ENCODE peak calls at places on chromosome 2, in four cellular contexts. L is tibial artery, Z is mucosa of descending colon, Q is mammary epithelial cell. F is an unnamed sample.

GRCh38 chr2:160033732-160034392 is 28.6 kb downstream of the PLA2R1 start:
- DNase-seq in L (no peak), Z (no peak), Q (no peak), F (no peak)

GRCh38 chr2:119068154-119068725 is 90.3 kb downstream of the C1QL2 start:
- DNase-seq in L (no peak), Z (no peak), Q (no peak), F (no peak)

GRCh38 chr2:239952251-239952650 is 72.9 kb downstream of the NDUFA10 start:
- DNase-seq in L (no peak), Z (peak; percentile 24), Q (no peak), F (no peak)

GRCh38 chr2:55120634-55121359 is 70.5 kb upstream of the RTN4 start:
- DNase-seq in L (peak; percentile 54), Z (no peak), Q (no peak), F (no peak)

GRCh38 chr2:45724329-45724728 is 72.9 kb downstream of the PRKCE start:
- DNase-seq in L (no peak), Z (no peak), Q (no peak), F (no peak)

GRCh38 chr2:121527009-121527682 is 3.5 kb upstream of the RNU4ATAC start:
- DNase-seq in L (no peak), Z (no peak), Q (peak; percentile 97), F (peak; percentile 95)

GRCh38 chr2:15243762-15244161 is 317.4 kb downstream of the NBAS start:
- DNase-seq in L (no peak), Z (no peak), Q (no peak), F (peak; percentile 45)

GRCh38 chr2:224984641-224985040 is 57.6 kb downstream of the DOCK10 start:
- DNase-seq in L (no peak), Z (no peak), Q (no peak), F (no peak)

GRCh38 chr2:71238089-71238488 is 11.2 kb upstream of the PAIP2B start:
- DNase-seq in L (no peak), Z (no peak), Q (no peak), F (no peak)

GRCh38 chr2:223613017-223613950 is 11.1 kb upstream of the SCG2 start:
- DNase-seq in L (peak; percentile 89), Z (peak; percentile 65), Q (peak; percentile 96), F (peak; percentile 92)

GRCh38 chr2:239601201-239601851 is 200.5 kb upstream of the HDAC4 start:
- DNase-seq in L (no peak), Z (peak; percentile 22), Q (no peak), F (no peak)

GRCh38 chr2:197399887-197400540 is 34.8 kb downstream of the SF3B1 start:
- DNase-seq in L (no peak), Z (no peak), Q (no peak), F (no peak)

GRCh38 chr2:24115057-24115456 is 8.1 kb downstream of the PFN4 start:
- DNase-seq in L (no peak), Z (no peak), Q (peak; percentile 63), F (peak; percentile 79)

GRCh38 chr2:239235311-239235710 is 165.5 kb downstream of the HDAC4 start:
- DNase-seq in L (no peak), Z (no peak), Q (no peak), F (no peak)

GRCh38 chr2:46067501-46068292 is 229.5 kb upstream of the EPAS1 start:
- DNase-seq in L (no peak), Z (no peak), Q (peak; percentile 62), F (peak; percentile 2)

GRCh38 chr2:144415381-144415780 is 104.5 kb downstream of the ZEB2 start:
- DNase-seq in L (no peak), Z (no peak), Q (no peak), F (no peak)

DNA sequence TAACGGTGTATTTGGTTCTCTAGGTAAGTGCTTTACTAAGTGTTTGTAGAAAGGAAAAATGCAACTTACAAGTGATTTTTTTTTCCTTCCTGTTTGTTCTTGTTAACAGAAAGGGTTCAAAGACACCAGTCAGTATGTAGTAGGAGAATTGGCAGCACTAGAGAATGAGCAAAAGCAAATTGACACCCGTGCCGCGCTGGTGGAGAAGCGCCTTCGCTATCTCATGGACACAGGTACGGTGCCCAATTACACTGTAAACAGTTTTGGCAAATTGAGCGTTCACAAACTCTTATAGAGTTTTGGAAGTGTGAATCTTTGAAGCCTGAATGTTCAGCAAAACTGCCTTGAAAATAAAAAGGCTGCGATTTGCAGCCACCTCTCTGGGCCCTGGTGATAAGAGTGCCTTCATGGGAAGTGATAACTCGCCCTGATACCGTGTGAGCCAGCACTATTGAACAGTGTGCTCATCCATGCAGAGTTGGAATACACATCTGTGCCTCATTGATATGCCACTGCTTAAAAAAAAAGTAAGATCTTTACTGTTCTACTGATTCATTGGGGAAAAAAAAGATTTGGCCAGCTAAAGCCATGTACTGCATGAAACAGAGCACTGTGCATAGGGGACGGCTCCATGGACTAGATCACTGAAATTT is 54.0 kb upstream of the OTX1 start:
- DNase-seq in L (no peak), Z (no peak), Q (no peak), F (no peak)
- H3K4me1 ChIP-seq in L (no peaks in the 10 kb centered on the region), Z (no peaks in the 10 kb centered on the region), Q (peaks cover 20% of the 10 kb centered on the region), F (peaks cover 19% of the 10 kb centered on the region)

DNA sequence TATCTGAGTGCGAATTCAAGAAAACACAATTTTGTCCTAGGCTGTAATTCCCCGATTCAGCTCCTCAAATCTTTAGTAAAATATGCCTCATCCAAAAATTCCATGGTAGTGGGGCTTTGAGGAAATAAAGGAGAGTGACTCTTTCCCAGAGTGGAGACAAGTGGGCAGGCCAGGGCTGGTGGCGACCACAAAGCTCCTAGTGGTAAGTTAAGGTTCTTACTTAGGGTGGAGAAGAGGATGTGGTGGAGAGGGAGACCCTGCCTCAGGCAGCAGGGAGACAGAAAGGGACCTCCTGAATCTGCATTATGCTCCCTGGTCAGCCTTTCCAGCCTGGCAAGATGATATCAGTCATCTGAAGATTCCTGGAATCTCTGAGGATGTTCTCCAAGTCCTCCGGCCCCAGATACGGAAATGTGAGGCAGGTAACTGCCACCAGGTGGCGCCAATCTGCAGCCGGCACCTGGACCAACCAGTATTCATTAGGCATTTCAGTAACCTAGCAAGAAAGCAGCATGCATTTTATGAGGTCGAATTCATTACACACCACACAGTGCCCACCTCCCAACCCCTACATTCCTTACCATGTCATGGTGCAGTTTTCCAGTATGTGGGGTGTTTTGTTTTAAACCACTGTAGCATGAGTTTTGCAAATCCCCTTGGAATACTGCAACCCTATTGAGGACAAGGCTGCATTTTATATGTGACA is 106.4 kb downstream of the POLE4 start:
- DNase-seq in L (peak; percentile 37), Z (no peak), Q (peak; percentile 38), F (peak; percentile 13)
- TF ChIP-seq CTCF in L (peak; percentile 47), Z (peak; percentile 72), Q (peak; percentile 96), F (peak; percentile 89)

DNA sequence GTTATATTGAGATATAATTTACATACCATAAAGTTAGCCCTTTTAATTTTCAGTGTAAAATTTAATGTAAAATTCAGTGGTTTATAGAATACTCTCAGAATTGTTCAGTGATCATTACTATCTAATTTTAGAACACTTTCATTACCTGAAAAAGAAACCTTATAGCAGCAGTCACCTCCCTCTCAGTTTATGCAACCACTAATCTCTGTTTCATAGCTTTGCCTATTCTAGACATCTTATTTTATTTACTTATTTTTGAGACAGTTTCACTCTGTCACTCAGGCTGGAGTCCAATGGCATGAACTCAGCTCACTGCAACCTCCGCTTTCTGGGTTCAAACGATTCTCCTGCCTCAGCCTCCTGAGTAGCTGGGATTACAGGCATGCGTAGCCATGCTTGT is 479.6 kb downstream of the DPP10 start:
- DNase-seq in L (no peak), Z (no peak), Q (no peak), F (no peak)
- H3K4me1 ChIP-seq in L (no peaks in the 10 kb centered on the region), Z (no peaks in the 10 kb centered on the region), Q (no peaks in the 10 kb centered on the region), F (no peaks in the 10 kb centered on the region)

GRCh38 chr2:65724341-65724740 is 291.9 kb upstream of the SPRED2 start:
- DNase-seq in L (no peak), Z (no peak), Q (no peak), F (no peak)

GRCh38 chr2:65724752-65725151 is 292.4 kb upstream of the SPRED2 start:
- DNase-seq in L (no peak), Z (no peak), Q (peak; percentile 28), F (no peak)

DNA sequence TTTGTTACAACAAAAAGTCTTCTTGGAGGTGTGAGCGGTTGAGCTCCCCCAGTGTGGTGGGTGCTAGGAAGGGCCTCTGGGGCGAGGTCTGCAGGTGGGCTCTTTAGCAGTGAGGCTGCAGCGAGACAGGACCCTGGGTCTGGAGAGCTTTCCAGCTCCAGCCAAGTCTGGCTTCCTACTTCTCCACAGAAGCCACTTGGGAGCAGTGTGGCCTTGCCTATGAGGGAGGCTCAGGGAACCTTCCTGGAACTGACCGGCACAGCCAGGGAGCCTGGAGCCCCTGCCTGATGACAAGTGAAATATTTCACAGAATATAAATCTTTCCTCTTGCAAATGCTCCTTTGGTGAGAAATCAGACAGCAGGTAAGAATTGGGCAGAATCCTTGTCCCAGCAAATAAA is 289.6 kb upstream of the SPRED2 start:
- DNase-seq in L (peak; percentile 27), Z (no peak), Q (peak; percentile 9), F (no peak)
- TF ChIP-seq CTCF in L (peak; percentile 20), Z (no peak), Q (peak; percentile 62), F (peak; percentile 62)

GRCh38 chr2:20355131-20355530 is 4.5 kb upstream of the PUM2 start:
- DNase-seq in L (no peak), Z (no peak), Q (no peak), F (no peak)
- H3K4me1 ChIP-seq in L (no peaks in the 10 kb centered on the region), Z (peaks cover 20% of the 10 kb centered on the region), Q (peaks cover 27% of the 10 kb centered on the region), F (peaks cover 14% of the 10 kb centered on the region)

GRCh38 chr2:149258531-149258930 is 71.9 kb upstream of the LYPD6 start:
- DNase-seq in L (no peak), Z (no peak), Q (no peak), F (no peak)
- TF ChIP-seq CTCF in L (no peak), Z (no peak), Q (peak; percentile 37), F (peak; percentile 43)

GRCh38 chr2:47072728-47073191 is 82.3 kb downstream of the STPG4 start:
- DNase-seq in L (peak; percentile 58), Z (peak; percentile 71), Q (no peak), F (no peak)
- H3K4me1 ChIP-seq in L (peaks cover 18% of the 10 kb centered on the region), Z (peaks cover 39% of the 10 kb centered on the region), Q (peaks cover 62% of the 10 kb centered on the region), F (peaks cover 18% of the 10 kb centered on the region)

F was measured in foreskin keratinocyte.